ENCODE peak calls at places on chromosome 18, in five cellular contexts. V is tibial artery, J is fibroblast of lung, U is MM.1S, O is A549. B is an unnamed sample.

GRCh38 chr18:69843047-69843446 is 104.6 kb downstream of the CD226 start:
- DNase-seq in V (no peak), O (no peak), U (no peak), J (no peak), B (no peak)

GRCh38 chr18:24600076-24600654 is 139.7 kb downstream of the HRH4 start:
- DNase-seq in U (peak; percentile 31), J (peak; percentile 35), O (peak; percentile 3), V (no peak), B (no peak)

GRCh38 chr18:41466436-41467160 is 488.4 kb upstream of the PIK3C3 start:
- DNase-seq in V (no peak), U (no peak), O (no peak), J (peak; percentile 20), B (no peak)

GRCh38 chr18:74551936-74552555 is 17.7 kb downstream of the CNDP1 start:
- DNase-seq in O (peak; percentile 70), V (peak; percentile 85), J (peak; percentile 57), U (peak; percentile 85), B (peak; percentile 90)

GRCh38 chr18:54388203-54389142 is 30.8 kb downstream of the C18orf54 start:
- DNase-seq in O (peak; percentile 19), V (no peak), U (peak; percentile 78), J (peak; percentile 88), B (peak; percentile 41)

GRCh38 chr18:25921677-25922421 is 168.6 kb downstream of the SS18 start:
- DNase-seq in V (no peak), U (peak; percentile 67), O (peak; percentile 47), J (peak; percentile 0), B (peak; percentile 45)

GRCh38 chr18:21056545-21056944 is 55.1 kb downstream of the ROCK1 start:
- DNase-seq in J (no peak), U (no peak), V (no peak), O (no peak), B (no peak)

GRCh38 chr18:79965119-79965902 is 868 bp downstream of the HSBP1L1 start:
- DNase-seq in V (no peak), O (peak; percentile 44), U (no peak), J (peak; percentile 77), B (peak; percentile 80)

DNA sequence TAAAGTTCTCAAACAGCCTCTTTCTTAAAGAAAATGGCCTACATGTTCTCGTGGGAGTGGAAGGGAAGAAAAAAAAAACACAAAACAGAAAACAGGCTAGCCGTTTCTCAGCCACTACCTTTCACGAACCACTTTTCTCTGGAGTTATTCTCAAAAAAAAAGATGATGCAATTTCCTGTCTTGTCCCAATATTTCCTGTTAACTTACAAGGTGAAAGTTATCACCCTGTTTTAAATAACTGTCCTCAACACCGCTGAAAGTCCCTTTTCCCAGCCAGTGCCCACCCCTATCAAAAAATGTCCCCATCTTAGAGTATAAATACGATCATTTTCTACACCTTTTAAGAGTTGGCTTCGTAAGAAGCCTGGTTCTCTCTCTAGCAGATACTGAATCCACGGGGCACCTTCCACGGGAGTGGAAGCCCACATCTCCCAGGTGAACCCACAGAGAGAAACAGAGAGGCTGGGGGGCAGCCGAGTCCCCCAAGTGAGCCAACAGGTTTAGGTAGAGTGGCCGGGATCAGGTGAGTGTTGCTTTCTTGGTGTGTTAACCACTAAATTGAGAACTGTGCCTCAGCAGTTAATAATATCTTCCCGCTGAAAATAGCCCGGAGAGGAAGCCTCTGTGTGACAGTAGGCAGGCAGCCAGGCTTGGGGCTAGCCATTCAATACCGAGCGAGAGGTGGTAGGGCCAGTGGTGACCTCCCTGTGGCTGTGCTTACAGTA is 15.9 kb downstream of the SMAD7 start:
- DNase-seq in J (no peak), O (no peak), U (peak; percentile 91), V (no peak), B (peak; percentile 65)
- H3K4me1 ChIP-seq in J (peaks cover 58% of the 10 kb centered on the region), O (peaks cover 96% of the 10 kb centered on the region), U (peaks cover 89% of the 10 kb centered on the region), V (peaks cover 7% of the 10 kb centered on the region), B (peaks cover 99% of the 10 kb centered on the region)

GRCh38 chr18:58579561-58580047 is 49.3 kb downstream of the ALPK2 start:
- DNase-seq in J (peak; percentile 96), O (peak; percentile 63), U (no peak), V (no peak), B (no peak)

GRCh38 chr18:58580078-58580477 is 48.8 kb downstream of the ALPK2 start:
- DNase-seq in U (no peak), J (peak; percentile 51), V (no peak), O (peak; percentile 27), B (no peak)

GRCh38 chr18:58580623-58581022 is 48.3 kb downstream of the ALPK2 start:
- DNase-seq in U (no peak), J (peak; percentile 82), V (no peak), O (no peak), B (no peak)

GRCh38 chr18:58578835-58579560 is 49.9 kb downstream of the ALPK2 start:
- DNase-seq in V (no peak), U (no peak), O (peak; percentile 64), J (peak; percentile 90), B (no peak)

DNA sequence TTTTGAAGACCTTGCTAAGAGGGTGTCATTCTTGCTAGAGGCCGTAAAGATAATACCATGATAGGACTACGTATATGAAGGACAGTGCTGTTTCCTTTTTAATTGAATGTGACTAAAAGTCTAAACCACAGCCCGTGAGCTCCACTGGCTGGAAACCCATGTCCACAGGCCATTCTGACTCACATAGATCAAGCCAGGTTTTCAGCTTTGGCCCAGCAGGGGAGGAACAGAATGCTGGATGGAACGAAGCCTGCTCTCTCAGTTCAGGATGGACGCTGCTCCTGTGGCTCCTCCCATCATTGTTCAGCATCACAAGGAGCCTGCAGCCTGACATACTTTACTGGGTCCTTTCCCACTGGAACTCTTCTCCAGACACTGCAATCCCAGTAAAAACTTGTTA is 47.6 kb downstream of the ALPK2 start:
- DNase-seq in J (peak; percentile 97), V (no peak), O (peak; percentile 31), U (no peak), B (no peak)
- TF ChIP-seq CTCF in J (no peak), V (no peak), O (no peak), U (no peak), B (no peak)

GRCh38 chr18:78780719-78781600 is 198.7 kb upstream of the SALL3 start:
- DNase-seq in J (no peak), V (no peak), O (no peak), U (no peak), B (no peak)
- H3K9me3 ChIP-seq in J (no peaks in the 10 kb centered on the region), V (no peaks in the 10 kb centered on the region), O (no peaks in the 10 kb centered on the region), U (no peaks in the 10 kb centered on the region), B (no peaks in the 10 kb centered on the region)

DNA sequence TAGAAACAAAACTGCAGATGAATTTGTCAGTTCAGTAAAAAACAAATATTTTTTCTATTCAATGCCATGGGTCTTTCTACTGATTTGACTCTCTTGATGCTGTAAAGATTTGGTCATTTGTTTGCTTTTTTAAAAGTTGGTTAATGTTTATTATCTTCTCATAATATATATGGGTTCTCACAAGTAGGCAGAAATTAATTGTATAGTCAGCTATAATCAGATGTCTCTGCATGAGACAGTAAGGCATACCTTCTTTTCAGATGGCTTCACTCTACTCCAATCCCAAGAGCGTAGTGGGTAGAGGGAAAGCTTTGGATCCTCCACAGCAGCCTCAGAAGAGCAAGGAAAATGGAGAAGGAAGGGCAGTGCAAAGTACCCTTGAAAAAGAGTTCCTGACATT is 1202.9 kb upstream of the CELF4 start:
- DNase-seq in O (no peak), U (no peak), J (no peak), V (no peak), B (no peak)
- H3K4me1 ChIP-seq in O (no peaks in the 10 kb centered on the region), U (no peaks in the 10 kb centered on the region), J (no peaks in the 10 kb centered on the region), V (no peaks in the 10 kb centered on the region), B (no peaks in the 10 kb centered on the region)

DNA sequence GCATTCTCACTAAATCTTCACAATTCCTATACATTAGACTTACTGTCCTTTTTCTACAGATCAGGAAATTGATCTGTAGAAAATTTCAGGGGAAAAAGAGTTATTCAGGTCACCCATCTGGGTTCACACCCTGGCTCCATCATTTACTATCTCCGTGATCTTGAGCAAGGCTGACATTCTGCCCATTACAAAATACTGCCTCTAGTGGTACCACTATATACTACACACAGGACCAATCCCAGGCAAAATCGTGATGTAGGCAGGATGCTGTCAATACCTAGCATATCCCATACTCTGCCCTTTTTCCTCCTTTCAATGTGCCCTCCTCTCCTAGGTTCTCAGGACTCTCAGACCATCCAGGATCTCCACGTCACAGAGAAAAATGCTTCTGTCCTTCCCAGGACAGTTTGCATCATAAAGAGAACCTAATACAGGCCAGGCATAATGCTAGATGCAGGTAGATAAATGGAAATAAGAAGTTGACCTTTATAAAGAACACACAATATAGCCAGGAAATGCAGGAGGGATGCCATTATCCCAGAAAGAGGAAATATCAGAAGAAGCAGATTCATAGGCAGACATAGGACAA is 101.9 kb downstream of the CDH20 start:
- DNase-seq in O (no peak), V (no peak), J (peak; percentile 1), U (no peak), B (no peak)
- TF ChIP-seq CTCF in O (peak; percentile 16), V (no peak), J (peak; percentile 51), U (peak; percentile 49), B (peak; percentile 44)

B was measured in transverse colon.